ENCODE peak calls at places on chromosomes 7 and 10, in nine cellular contexts. C, S, B, J, M, R, T, W and G are unnamed samples.

GRCh38 chr7:42982604-42983115 is 50.5 kb downstream of the MRPL32 start:
- DNase-seq in J (no peak), M (no peak), B (no peak), W (peak; percentile 62), T (no peak), S (no peak), R (no peak), C (no peak), G (no peak)

GRCh38 chr10:95445223-95445836 is 115.8 kb downstream of the SORBS1 start:
- DNase-seq in T (no peak), M (no peak), J (peak; percentile 83), S (no peak), R (peak; percentile 95), C (peak; percentile 78), B (peak; percentile 88), W (peak; percentile 85), G (peak; percentile 90)

GRCh38 chr10:8910314-8910713 is 855.8 kb downstream of the GATA3 start:
- DNase-seq in T (no peak), C (no peak), S (no peak), M (no peak), B (no peak), J (no peak), R (no peak), W (no peak), G (no peak)

GRCh38 chr7:158394936-158395335 is 192.7 kb downstream of the PTPRN2 start:
- DNase-seq in W (peak; percentile 46), J (no peak), M (peak; percentile 55), R (no peak), T (no peak), S (no peak), C (no peak), B (no peak), G (no peak)

GRCh38 chr7:32476816-32477648 is 13.1 kb downstream of the LSM5 start:
- DNase-seq in S (no peak), W (peak; percentile 58), J (no peak), T (no peak), R (no peak), C (no peak), B (no peak), M (no peak), G (no peak)

GRCh38 chr10:86536294-86536861 is 14.8 kb upstream of the WAPL start:
- DNase-seq in M (no peak), W (no peak), S (no peak), R (no peak), T (peak; percentile 17), C (no peak), B (no peak), J (no peak), G (no peak)

GRCh38 chr7:7529328-7529727 is 6.3 kb downstream of the COL28A1 start:
- DNase-seq in M (no peak), T (no peak), J (no peak), C (no peak), S (no peak), W (peak; percentile 58), R (no peak), B (no peak), G (no peak)

GRCh38 chr7:55349126-55349525 is 16.0 kb upstream of the LANCL2 start:
- DNase-seq in R (no peak), M (no peak), J (peak; percentile 20), B (no peak), C (no peak), S (no peak), W (no peak), T (no peak), G (no peak)

GRCh38 chr10:67965456-67965855 is 81.0 kb downstream of the SIRT1 start:
- DNase-seq in M (no peak), S (no peak), W (no peak), J (no peak), B (no peak), T (no peak), C (no peak), R (no peak), G (no peak)

GRCh38 chr10:67015225-67015624 is 89.4 kb downstream of the LRRTM3 start:
- DNase-seq in S (no peak), R (no peak), T (peak; percentile 1), M (no peak), J (peak; percentile 1), B (no peak), W (peak; percentile 58), C (no peak), G (no peak)

GRCh38 chr7:47448971-47449370 is 132.9 kb downstream of the TNS3 start:
- DNase-seq in R (peak; percentile 48), B (no peak), J (no peak), M (no peak), C (no peak), S (no peak), W (no peak), T (no peak), G (no peak)

GRCh38 chr7:47444376-47445098 is 137.4 kb downstream of the TNS3 start:
- DNase-seq in J (peak; percentile 47), M (peak; percentile 40), W (peak; percentile 41), B (no peak), S (no peak), T (no peak), C (no peak), R (peak; percentile 66), G (no peak)

GRCh38 chr7:47449810-47450586 is 131.9 kb downstream of the TNS3 start:
- DNase-seq in M (no peak), B (no peak), C (peak; percentile 83), R (peak; percentile 44), J (no peak), W (no peak), T (no peak), S (no peak), G (no peak)

GRCh38 chr7:47447621-47448349 is 134.1 kb downstream of the TNS3 start:
- DNase-seq in B (no peak), S (no peak), R (peak; percentile 53), C (no peak), J (no peak), W (no peak), M (no peak), T (no peak), G (no peak)

DNA sequence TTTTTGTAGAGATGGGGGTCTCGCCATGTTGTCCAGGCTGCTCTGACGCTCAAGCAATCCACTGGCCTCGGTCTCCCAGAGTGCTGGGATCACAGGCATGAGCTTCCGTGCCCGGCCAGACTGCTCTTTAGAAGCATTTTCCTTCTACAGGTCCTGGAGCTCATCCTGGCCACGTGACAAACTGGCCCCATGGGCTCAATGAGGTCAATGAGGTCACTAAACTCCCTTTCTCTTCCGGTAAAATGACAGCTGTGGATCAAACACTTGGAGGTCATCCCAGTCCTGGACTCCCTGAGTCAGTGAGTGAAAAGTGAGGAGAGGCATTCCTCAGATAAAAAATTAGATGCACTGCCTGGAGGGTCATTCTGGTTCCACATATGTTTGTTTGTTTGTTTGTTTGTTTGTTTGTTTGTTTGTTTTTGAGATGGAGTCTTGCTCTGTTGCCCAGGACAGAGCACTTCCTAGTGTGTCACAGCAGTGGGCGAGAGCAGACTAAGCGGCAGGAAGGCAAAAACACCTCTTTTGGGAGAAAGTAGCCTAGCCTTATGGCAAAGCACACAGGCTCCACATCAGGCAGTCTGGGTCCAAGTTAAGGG is 134.9 kb downstream of the TNS3 start:
- DNase-seq in J (no peak), W (no peak), R (peak; percentile 45), M (no peak), C (no peak), S (no peak), B (no peak), T (no peak), G (no peak)
- TF ChIP-seq CTCF in J (no peak), W (no peak), R (no peak), M (no peak), C (no peak), S (no peak), B (no peak), T (no peak), G (no peak)

GRCh38 chr7:142018154-142018553 is 22.5 kb downstream of the MGAM start:
- DNase-seq in M (no peak), J (no peak), R (no peak), S (no peak), B (no peak), C (no peak), W (no peak), T (no peak), G (no peak)

GRCh38 chr7:142009142-142009541 is 13.5 kb downstream of the MGAM start:
- DNase-seq in C (no peak), T (no peak), J (no peak), M (no peak), B (no peak), R (no peak), W (no peak), S (no peak), G (no peak)

GRCh38 chr7:142017451-142017850 is 21.8 kb downstream of the MGAM start:
- DNase-seq in C (no peak), T (no peak), J (no peak), B (no peak), R (no peak), S (no peak), W (no peak), M (no peak), G (no peak)

GRCh38 chr7:142010952-142011548 is 15.4 kb downstream of the MGAM start:
- DNase-seq in B (no peak), S (no peak), R (no peak), W (no peak), C (no peak), M (no peak), T (no peak), J (no peak), G (no peak)

DNA sequence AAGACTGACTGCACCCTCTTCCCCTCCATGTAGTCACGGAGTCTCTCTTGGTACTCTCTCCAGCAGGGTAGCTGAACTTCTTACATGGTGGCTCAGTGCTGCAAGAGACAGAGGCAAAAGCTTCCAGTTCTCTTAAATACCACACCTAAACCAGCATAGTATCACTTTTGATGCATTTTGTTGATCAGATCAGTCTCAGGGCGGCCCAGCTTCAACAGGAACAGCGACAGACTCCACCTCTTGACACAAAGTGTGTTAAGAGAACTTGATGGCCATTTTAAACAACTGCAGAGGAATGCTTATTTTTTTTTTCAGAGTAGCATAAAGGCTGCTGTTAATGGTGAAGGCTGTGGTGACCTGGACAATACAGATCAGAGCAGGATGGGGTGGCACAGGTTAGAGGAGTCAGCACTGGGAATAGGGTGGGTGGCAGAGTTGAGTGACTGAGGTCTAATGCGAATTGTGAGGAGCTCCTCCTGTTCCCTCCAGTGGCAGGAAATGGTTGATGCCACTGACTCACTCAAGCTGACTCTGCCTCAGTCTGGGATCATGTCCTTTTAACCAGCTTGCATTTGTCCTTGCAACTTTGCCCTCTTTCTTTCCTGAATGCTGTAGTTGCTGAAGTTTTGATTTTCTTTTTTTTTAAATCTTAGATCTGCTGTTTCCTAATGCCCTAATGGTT is 17.3 kb downstream of the MGAM start:
- DNase-seq in J (no peak), R (no peak), B (no peak), M (no peak), S (no peak), C (no peak), T (no peak), W (peak; percentile 15), G (no peak)
- TF ChIP-seq CTCF in J (no peak), R (no peak), B (no peak), M (no peak), S (no peak), C (no peak), T (no peak), W (no peak), G (no peak)

GRCh38 chr10:58414270-58415041 is 29.2 kb downstream of the TFAM start:
- DNase-seq in T (no peak), J (peak; percentile 89), R (no peak), B (no peak), W (peak; percentile 87), C (peak; percentile 64), M (peak; percentile 59), S (no peak), G (no peak)
- TF ChIP-seq CTCF in T (no peak), J (peak; percentile 60), R (peak; percentile 51), B (peak; percentile 26), W (peak; percentile 87), C (peak; percentile 61), M (peak; percentile 57), S (peak; percentile 68), G (no peak)

GRCh38 chr10:15313034-15313433 is 58.1 kb downstream of the FAM171A1 start:
- DNase-seq in R (no peak), C (no peak), T (no peak), W (no peak), M (no peak), J (no peak), B (peak; percentile 38), S (no peak), G (no peak)
- TF ChIP-seq CTCF in R (no peak), C (no peak), T (no peak), W (no peak), M (no peak), J (no peak), B (no peak), S (no peak), G (no peak)